ENCODE peak calls at places on chromosomes 5 and 9, in seven cellular contexts. One of them, this sample, is unnamed.
A peak's percentile ranks its signal among the peaks of the same experiment; 100 is the strongest.

GRCh38 chr9:134486127-134486995 is 155.2 kb upstream of the COL5A1 start:
- DNase-seq in neural crest cell: no peak
- DNase-seq in WTC11: peak; percentile 7
- DNase-seq in body of pancreas: no peak
- DNase-seq in uterus: peak; percentile 11
- DNase-seq in GM12865: no peak
- DNase-seq in Peyer's patch: no peak
- DNase-seq in this sample: no peak

GRCh38 chr5:142886211-142886610 is 116.0 kb downstream of the ARHGAP26 start:
- DNase-seq in neural crest cell: no peak
- DNase-seq in WTC11: no peak
- DNase-seq in body of pancreas: no peak
- DNase-seq in uterus: no peak
- DNase-seq in GM12865: no peak
- DNase-seq in Peyer's patch: no peak
- DNase-seq in this sample: no peak

GRCh38 chr9:88792502-88792901 is 198.8 kb upstream of the S1PR3 start:
- DNase-seq in neural crest cell: no peak
- DNase-seq in WTC11: no peak
- DNase-seq in body of pancreas: no peak
- DNase-seq in uterus: no peak
- DNase-seq in GM12865: no peak
- DNase-seq in Peyer's patch: no peak
- DNase-seq in this sample: no peak

GRCh38 chr5:73957397-73958001 is 331.5 kb downstream of the ARHGEF28 start:
- DNase-seq in neural crest cell: no peak
- DNase-seq in WTC11: no peak
- DNase-seq in body of pancreas: no peak
- DNase-seq in uterus: no peak
- DNase-seq in GM12865: no peak
- DNase-seq in Peyer's patch: no peak
- DNase-seq in this sample: no peak

GRCh38 chr9:68704804-68705635 is at the start of gene PIP5K1B:
- DNase-seq in neural crest cell: peak; percentile 58
- DNase-seq in WTC11: peak; percentile 83
- DNase-seq in body of pancreas: peak; percentile 85
- DNase-seq in uterus: peak; percentile 35
- DNase-seq in GM12865: peak; percentile 93
- DNase-seq in Peyer's patch: peak; percentile 74
- DNase-seq in this sample: peak; percentile 47

GRCh38 chr9:36142510-36143161 is 6.1 kb downstream of the GLIPR2 start:
- DNase-seq in neural crest cell: no peak
- DNase-seq in WTC11: no peak
- DNase-seq in body of pancreas: no peak
- DNase-seq in uterus: no peak
- DNase-seq in GM12865: no peak
- DNase-seq in Peyer's patch: no peak
- DNase-seq in this sample: no peak

GRCh38 chr9:121189006-121189405 is 12.7 kb downstream of the RAB14 start:
- DNase-seq in neural crest cell: no peak
- DNase-seq in WTC11: no peak
- DNase-seq in body of pancreas: no peak
- DNase-seq in uterus: no peak
- DNase-seq in GM12865: no peak
- DNase-seq in Peyer's patch: no peak
- DNase-seq in this sample: no peak

GRCh38 chr9:111966851-111967250 is 70.2 kb downstream of the UGCG start:
- DNase-seq in neural crest cell: no peak
- DNase-seq in WTC11: no peak
- DNase-seq in body of pancreas: no peak
- DNase-seq in uterus: no peak
- DNase-seq in GM12865: peak; percentile 32
- DNase-seq in Peyer's patch: no peak
- DNase-seq in this sample: no peak

GRCh38 chr5:19322716-19323485 is 665.1 kb downstream of the CDH18 start:
- DNase-seq in neural crest cell: no peak
- DNase-seq in WTC11: no peak
- DNase-seq in body of pancreas: no peak
- DNase-seq in uterus: no peak
- DNase-seq in GM12865: peak; percentile 5
- DNase-seq in Peyer's patch: no peak
- DNase-seq in this sample: no peak

GRCh38 chr5:113040672-113041071 is 64.1 kb downstream of the DCP2 start:
- DNase-seq in neural crest cell: no peak
- DNase-seq in WTC11: no peak
- DNase-seq in body of pancreas: no peak
- DNase-seq in uterus: no peak
- DNase-seq in GM12865: no peak
- DNase-seq in Peyer's patch: no peak
- DNase-seq in this sample: no peak

GRCh38 chr5:113038136-113038535 is 61.5 kb downstream of the DCP2 start:
- DNase-seq in neural crest cell: no peak
- DNase-seq in WTC11: no peak
- DNase-seq in body of pancreas: no peak
- DNase-seq in uterus: no peak
- DNase-seq in GM12865: no peak
- DNase-seq in Peyer's patch: no peak
- DNase-seq in this sample: no peak

GRCh38 chr5:113036826-113037225 is 60.2 kb downstream of the DCP2 start:
- DNase-seq in neural crest cell: no peak
- DNase-seq in WTC11: no peak
- DNase-seq in body of pancreas: no peak
- DNase-seq in uterus: no peak
- DNase-seq in GM12865: no peak
- DNase-seq in Peyer's patch: no peak
- DNase-seq in this sample: no peak

GRCh38 chr5:113039229-113039628 is 62.6 kb downstream of the DCP2 start:
- DNase-seq in neural crest cell: no peak
- DNase-seq in WTC11: no peak
- DNase-seq in body of pancreas: no peak
- DNase-seq in uterus: no peak
- DNase-seq in GM12865: no peak
- DNase-seq in Peyer's patch: no peak
- DNase-seq in this sample: no peak

GRCh38 chr5:113038714-113039113 is 62.1 kb downstream of the DCP2 start:
- DNase-seq in neural crest cell: no peak
- DNase-seq in WTC11: no peak
- DNase-seq in body of pancreas: no peak
- DNase-seq in uterus: no peak
- DNase-seq in GM12865: no peak
- DNase-seq in Peyer's patch: no peak
- DNase-seq in this sample: no peak
- TF ChIP-seq CTCF in neural crest cell: no peak
- TF ChIP-seq CTCF in WTC11: no peak
- TF ChIP-seq CTCF in body of pancreas: no peak
- TF ChIP-seq CTCF in uterus: no peak
- TF ChIP-seq CTCF in GM12865: no peak
- TF ChIP-seq CTCF in Peyer's patch: no peak
- TF ChIP-seq CTCF in this sample: no peak

DNA sequence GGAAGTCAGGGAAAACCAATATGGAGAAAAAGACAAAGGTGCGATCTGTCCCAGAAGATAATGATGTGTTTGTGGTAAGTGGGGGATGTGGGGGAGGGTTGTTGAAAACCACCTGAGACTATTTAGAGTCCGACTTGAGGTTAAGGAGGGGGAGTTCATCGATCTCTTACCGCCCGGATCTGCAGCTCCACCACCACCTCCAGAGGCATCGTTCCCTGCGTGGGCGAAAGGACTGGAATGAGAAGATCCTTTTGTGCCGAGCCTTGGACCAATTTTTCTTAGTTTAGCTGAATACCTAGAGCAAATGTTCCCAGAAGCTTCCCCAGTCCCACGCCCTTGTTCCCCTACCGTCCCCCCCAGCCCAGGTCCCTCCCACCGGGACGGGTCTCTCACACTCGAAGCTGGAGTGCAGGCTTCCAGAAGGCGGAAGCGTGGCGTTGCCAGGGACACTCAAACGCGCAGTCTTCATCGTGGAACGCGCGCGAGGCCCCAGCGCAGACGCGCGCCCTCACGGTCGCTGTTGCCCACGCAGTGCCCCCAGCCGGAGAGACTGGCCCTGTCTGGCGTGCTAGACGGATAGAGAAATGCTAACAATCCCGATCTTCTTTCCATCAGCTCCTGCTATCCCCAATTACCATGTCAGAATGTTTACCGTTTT is at the start of gene SPATA6L:
- DNase-seq in neural crest cell: peak; percentile 31
- DNase-seq in WTC11: peak; percentile 34
- DNase-seq in body of pancreas: peak; percentile 76
- DNase-seq in uterus: peak; percentile 69
- DNase-seq in GM12865: peak; percentile 59
- DNase-seq in Peyer's patch: peak; percentile 54
- DNase-seq in this sample: peak; percentile 54
- TF ChIP-seq CTCF in neural crest cell: no peak
- TF ChIP-seq CTCF in WTC11: no peak
- TF ChIP-seq CTCF in body of pancreas: no peak
- TF ChIP-seq CTCF in uterus: no peak
- TF ChIP-seq CTCF in GM12865: no peak
- TF ChIP-seq CTCF in Peyer's patch: no peak
- TF ChIP-seq CTCF in this sample: no peak

DNA sequence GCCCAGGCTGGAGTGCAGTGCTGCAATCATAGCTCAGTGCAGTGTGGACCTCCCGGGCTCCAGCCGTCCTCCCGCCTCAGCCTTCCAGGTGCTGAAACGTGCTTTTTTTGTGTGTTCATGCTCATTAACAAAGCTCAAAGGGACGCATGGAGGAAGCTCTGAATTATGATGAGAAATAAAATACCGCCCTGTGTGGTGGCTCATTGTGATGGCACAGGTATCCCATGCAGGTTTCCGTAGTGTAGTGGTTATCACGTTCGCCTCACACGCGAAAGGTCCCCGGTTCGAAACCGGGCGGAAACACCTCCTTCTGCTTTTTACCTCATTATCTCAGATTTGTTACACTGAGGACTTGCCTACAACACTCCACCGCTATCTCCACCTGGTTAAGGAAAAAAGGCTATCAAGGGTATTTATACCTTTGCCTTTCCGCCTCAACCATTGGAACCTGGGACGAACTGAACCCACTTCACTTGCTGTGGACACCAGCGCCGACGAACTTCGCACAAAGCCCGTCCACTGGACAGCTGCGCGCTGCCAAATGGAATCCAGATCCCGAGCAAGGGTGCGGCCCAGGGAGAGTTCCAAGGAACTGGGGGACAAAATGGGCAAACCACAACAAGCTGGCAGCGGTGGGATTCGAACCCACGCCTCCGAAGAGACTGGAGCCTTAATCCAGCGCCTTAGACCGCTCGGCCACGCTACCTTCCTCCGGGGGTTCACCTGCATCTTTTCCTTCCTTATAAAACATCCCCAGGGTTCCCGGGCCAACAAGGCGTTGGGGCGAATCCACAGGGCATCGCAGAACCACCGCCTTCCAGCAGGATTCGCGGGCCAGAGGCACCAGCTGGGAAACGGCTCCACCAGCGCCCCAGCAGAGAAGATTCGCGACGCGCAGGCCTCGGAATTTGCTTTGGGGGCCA is 26.3 kb downstream of the OR2V2 start:
- DNase-seq in neural crest cell: no peak
- DNase-seq in WTC11: peak; percentile 92
- DNase-seq in body of pancreas: no peak
- DNase-seq in uterus: no peak
- DNase-seq in GM12865: peak; percentile 88
- DNase-seq in Peyer's patch: no peak
- DNase-seq in this sample: peak; percentile 88
- TF ChIP-seq CTCF in neural crest cell: peak; percentile 1
- TF ChIP-seq CTCF in WTC11: no peak
- TF ChIP-seq CTCF in body of pancreas: no peak
- TF ChIP-seq CTCF in uterus: no peak
- TF ChIP-seq CTCF in GM12865: no peak
- TF ChIP-seq CTCF in Peyer's patch: no peak
- TF ChIP-seq CTCF in this sample: no peak

GRCh38 chr9:113012492-113012891 is 500 bp upstream of the ZNF883 start:
- DNase-seq in neural crest cell: no peak
- DNase-seq in WTC11: no peak
- DNase-seq in body of pancreas: no peak
- DNase-seq in uterus: no peak
- DNase-seq in GM12865: no peak
- DNase-seq in Peyer's patch: no peak
- DNase-seq in this sample: no peak

GRCh38 chr9:113011911-113012381 is at the start of gene ZNF883:
- DNase-seq in neural crest cell: peak; percentile 33
- DNase-seq in WTC11: peak; percentile 77
- DNase-seq in body of pancreas: peak; percentile 53
- DNase-seq in uterus: peak; percentile 57
- DNase-seq in GM12865: no peak
- DNase-seq in Peyer's patch: no peak
- DNase-seq in this sample: peak; percentile 66
- TF ChIP-seq CTCF in neural crest cell: no peak
- TF ChIP-seq CTCF in WTC11: no peak
- TF ChIP-seq CTCF in body of pancreas: no peak
- TF ChIP-seq CTCF in uterus: no peak
- TF ChIP-seq CTCF in GM12865: no peak
- TF ChIP-seq CTCF in Peyer's patch: no peak
- TF ChIP-seq CTCF in this sample: no peak

This sample was measured in activated CD8-positive, alpha-beta T cell treated with anti-CD3 and anti-CD28 coated beads for 36 hours.